ENCODE peak calls at places on chromosomes 13 and 19, in six cellular contexts. C is activated CD8-positive, alpha-beta memory T cell treated with anti-CD3 and anti-CD28 coated beads, Interleukin-2, amount 50 U/mL, for 4 hours; J is HL-60; N is stimulated activated CD8-positive, alpha-beta memory T cell treated with anti-CD3 and anti-CD28 coated beads, Interleukin-4, amount 100 ng/mL, for 48 hours; M is stimulated activated CD4-positive, alpha-beta T cell treated with anti-CD3 and anti-CD28 coated beads, Interleukin-12 subunit alpha, Interleukin-12 subunit beta, amount 100 ng/mL, for 4 hours; U is tibial nerve. V is an unnamed sample.

GRCh38 chr19:43634516-43634876 is 5.2 kb downstream of the CADM4 start:
- DNase-seq in C (no peak), J (no peak), M (no peak), N (no peak), U (no peak), V (no peak)

GRCh38 chr19:590396-590745 is 690 bp downstream of the HCN2 start:
- DNase-seq in U (no peak), N (no peak), J (no peak), C (no peak), M (peak; percentile 15), V (no peak)

GRCh38 chr13:75442736-75443234 is 39.2 kb downstream of the TBC1D4 start:
- DNase-seq in J (no peak), M (no peak), N (no peak), U (no peak), C (no peak), V (no peak)

GRCh38 chr13:114020750-114021463 is 47.0 kb upstream of the C13orf46 start:
- DNase-seq in U (no peak), M (no peak), C (no peak), N (no peak), J (no peak), V (no peak)

GRCh38 chr13:24233351-24233901 is 72.9 kb downstream of the SPATA13 start:
- DNase-seq in N (no peak), M (no peak), U (no peak), J (no peak), C (no peak), V (peak; percentile 43)

GRCh38 chr19:15498910-15499309 is 9.4 kb upstream of the CYP4F22 start:
- DNase-seq in N (no peak), J (no peak), M (no peak), U (no peak), C (no peak), V (no peak)

GRCh38 chr19:47020132-47020805 is 632 bp downstream of the NPAS1 start:
- DNase-seq in U (no peak), J (no peak), N (no peak), C (no peak), M (no peak), V (no peak)

GRCh38 chr19:34838248-34838647 is 65.2 kb upstream of the ZNF599 start:
- DNase-seq in C (no peak), U (no peak), M (no peak), N (no peak), J (no peak), V (no peak)

GRCh38 chr13:65985632-65986031 is 1244.5 kb downstream of the PCDH9 start:
- DNase-seq in M (no peak), U (no peak), N (no peak), J (no peak), C (no peak), V (no peak)

GRCh38 chr13:50012396-50013169 is 2.7 kb upstream of the KCNRG start:
- DNase-seq in C (no peak), N (no peak), M (no peak), U (no peak), J (no peak), V (no peak)

GRCh38 chr19:49009828-49010227 is 7.1 kb downstream of the LHB start:
- DNase-seq in C (no peak), N (no peak), J (no peak), M (no peak), U (no peak), V (no peak)

GRCh38 chr19:6801397-6802086 is 29.0 kb downstream of the VAV1 start:
- DNase-seq in U (peak; percentile 61), J (peak; percentile 97), M (peak; percentile 81), N (peak; percentile 89), C (peak; percentile 81), V (no peak)

GRCh38 chr19:29520390-29520789 is 5.4 kb upstream of the VSTM2B start:
- DNase-seq in U (no peak), N (no peak), C (no peak), J (no peak), M (no peak), V (no peak)

GRCh38 chr19:5665781-5666513 is 14.4 kb downstream of the MICOS13 start:
- DNase-seq in C (no peak), M (no peak), U (no peak), J (no peak), N (no peak), V (no peak)

V was measured in smooth muscle cell of the brain vasculature.